ENCODE peak calls at places on chromosomes 4 and X, in eight cellular contexts. I, Y, E, D, T, U, M and S are unnamed samples.
A peak's percentile ranks its signal among the peaks of the same experiment; 100 is the strongest.

GRCh38 chr4:145870155-145871020 is 68.2 kb downstream of the ZNF827 start:
- ATAC-seq in D (no peak), M (no peak), E (peak; percentile 88), I (peak; percentile 47), Y (no peak), U (peak; percentile 16), T (no peak), S (no peak)

GRCh38 chr4:53014368-53014767 is 152.3 kb downstream of the RASL11B start:
- ATAC-seq in I (no peak), T (no peak), M (no peak), Y (no peak), U (no peak), D (no peak), E (no peak), S (no peak)

GRCh38 chrX:119989905-119990408 is 46.4 kb upstream of the NKAP start:
- ATAC-seq in U (peak; percentile 47), T (no peak), E (no peak), Y (no peak), M (no peak), D (peak; percentile 84), I (peak; percentile 40), S (no peak)

GRCh38 chr4:48858130-48858529 is 27.2 kb downstream of the OCIAD1 start:
- ATAC-seq in D (no peak), U (no peak), I (no peak), E (no peak), Y (no peak), M (no peak), T (no peak), S (no peak)

GRCh38 chr4:178387756-178388155 is 945.5 kb upstream of the AGA start:
- ATAC-seq in M (no peak), U (no peak), E (no peak), Y (no peak), T (no peak), D (no peak), I (no peak), S (no peak)

GRCh38 chr4:87053064-87053693 is 118.4 kb downstream of the AFF1 start:
- ATAC-seq in U (peak; percentile 6), Y (peak; percentile 2), M (no peak), I (no peak), E (no peak), D (no peak), T (no peak), S (no peak)

GRCh38 chr4:17436750-17437090 is 75.2 kb downstream of the QDPR start:
- ATAC-seq in T (no peak), E (no peak), U (no peak), Y (peak; percentile 66), M (no peak), D (no peak), I (no peak), S (no peak)

GRCh38 chrX:81263067-81263466 is 61.2 kb downstream of the SH3BGRL start:
- ATAC-seq in D (no peak), Y (no peak), E (no peak), I (peak; percentile 81), T (no peak), M (no peak), U (no peak), S (no peak)

GRCh38 chr4:126364290-126364978 is 1049.7 kb downstream of the FAT4 start:
- ATAC-seq in U (no peak), I (no peak), T (no peak), D (no peak), M (no peak), E (no peak), Y (no peak), S (peak; percentile 67)

GRCh38 chr4:82525287-82525898 is 36.4 kb downstream of the TMEM150C start:
- ATAC-seq in Y (no peak), M (no peak), I (no peak), D (no peak), U (no peak), E (no peak), T (no peak), S (no peak)

GRCh38 chr4:141409556-141409955 is 188.9 kb downstream of the ZNF330 start:
- ATAC-seq in M (no peak), I (no peak), T (no peak), Y (no peak), E (no peak), D (no peak), U (no peak), S (no peak)

GRCh38 chrX:152897216-152898144 is at the start of gene ZNF185:
- ATAC-seq in I (peak; percentile 77), M (peak; percentile 29), D (peak; percentile 63), U (no peak), E (peak; percentile 56), Y (peak; percentile 26), T (peak; percentile 79), S (no peak)

GRCh38 chrX:67159437-67159836 is 384.4 kb upstream of the AR start:
- ATAC-seq in D (no peak), Y (no peak), M (no peak), T (no peak), E (no peak), I (no peak), U (no peak), S (no peak)

GRCh38 chr4:8393593-8394038 is 46.9 kb downstream of the ACOX3 start:
- ATAC-seq in U (peak; percentile 74), D (peak; percentile 89), M (no peak), I (no peak), E (peak; percentile 74), Y (no peak), T (peak; percentile 47), S (peak; percentile 87)

GRCh38 chr4:128287871-128288688 is 467 bp upstream of the PGRMC2 start:
- ATAC-seq in M (peak; percentile 85), Y (peak; percentile 83), U (peak; percentile 86), D (peak; percentile 93), I (peak; percentile 82), E (peak; percentile 99), T (peak; percentile 90), S (peak; percentile 96)

GRCh38 chr4:67934628-67935027 is 28.7 kb downstream of the TMPRSS11A start:
- ATAC-seq in E (no peak), T (no peak), I (peak; percentile 75), U (no peak), M (no peak), Y (no peak), D (no peak), S (no peak)

GRCh38 chrX:118682258-118683014 is 45.0 kb upstream of the IL13RA1 start:
- ATAC-seq in U (no peak), D (no peak), I (no peak), M (no peak), T (no peak), Y (no peak), E (no peak), S (no peak)

GRCh38 chrX:56343231-56343630 is 111.1 kb downstream of the KLF8 start:
- ATAC-seq in T (no peak), U (no peak), M (no peak), Y (no peak), D (no peak), E (no peak), I (no peak), S (no peak)

GRCh38 chr4:56757821-56758400 is 63.6 kb downstream of the SPINK2 start:
- ATAC-seq in I (peak; percentile 84), Y (peak; percentile 73), M (peak; percentile 91), D (peak; percentile 56), E (peak; percentile 88), U (peak; percentile 95), T (peak; percentile 95), S (peak; percentile 34)
- H3K4me3 ChIP-seq in I (no peak overlapping the region), Y (no peak overlapping the region), M (no peak overlapping the region), D (no peak overlapping the region), E (no peak overlapping the region), U (peak overlapping the region; percentile 52), T (no peak overlapping the region), S (no peak overlapping the region)

GRCh38 chr4:85682391-85682790 is 207.4 kb downstream of the ARHGAP24 start:
- ATAC-seq in T (no peak), U (no peak), I (no peak), D (no peak), Y (no peak), M (no peak), E (no peak), S (no peak)
- TF ChIP-seq POLR2AphosphoS5 in T (no peak), U (no peak), I (no peak), D (no peak), Y (no peak), M (no peak), E (no peak), S (no peak)

GRCh38 chr4:786861-787300 is 39.0 kb downstream of the CPLX1 start:
- ATAC-seq in E (no peak), U (no peak), M (peak; percentile 45), I (peak; percentile 4), T (no peak), D (no peak), Y (no peak), S (peak; percentile 2)

GRCh38 chr4:784401-785331 is 41.3 kb downstream of the CPLX1 start:
- ATAC-seq in D (no peak), E (no peak), I (no peak), Y (no peak), M (no peak), U (no peak), T (no peak), S (no peak)

GRCh38 chr4:787561-787981 is 38.4 kb downstream of the CPLX1 start:
- ATAC-seq in D (no peak), M (no peak), I (no peak), E (no peak), U (peak; percentile 13), T (no peak), Y (no peak), S (no peak)

GRCh38 chr4:786074-786741 is 39.7 kb downstream of the CPLX1 start:
- ATAC-seq in I (peak; percentile 0), T (no peak), U (no peak), M (no peak), D (no peak), E (no peak), Y (no peak), S (no peak)

GRCh38 chr4:785332-786073 is 40.4 kb downstream of the CPLX1 start:
- ATAC-seq in M (no peak), D (no peak), E (no peak), I (peak; percentile 0), T (no peak), U (no peak), Y (no peak), S (no peak)
- H3K4me3 ChIP-seq in M (no peak overlapping the region), D (no peak overlapping the region), E (peak overlapping the region; percentile 53), I (peak overlapping the region; percentile 51), T (no peak overlapping the region), U (no peak overlapping the region), Y (no peak overlapping the region), S (peak overlapping the region; percentile 55)

GRCh38 chr4:152535903-152536544 is at the start of gene FBXW7:
- ATAC-seq in E (peak; percentile 98), D (peak; percentile 96), U (peak; percentile 84), T (peak; percentile 92), Y (peak; percentile 91), M (peak; percentile 93), I (peak; percentile 87), S (peak; percentile 97)

GRCh38 chr4:152534541-152535231 is 1.2 kb downstream of the FBXW7 start:
- ATAC-seq in E (no peak), I (peak; percentile 12), D (no peak), U (peak; percentile 17), Y (peak; percentile 33), T (no peak), M (peak; percentile 26), S (no peak)

GRCh38 chr4:152536545-152537182 is 772 bp upstream of the FBXW7 start:
- ATAC-seq in E (peak; percentile 74), M (peak; percentile 54), U (peak; percentile 41), T (peak; percentile 47), Y (peak; percentile 59), I (peak; percentile 4), D (peak; percentile 31), S (peak; percentile 23)

GRCh38 chr4:152537881-152538280 is 2.0 kb upstream of the FBXW7 start:
- ATAC-seq in E (no peak), M (no peak), T (no peak), Y (no peak), I (no peak), U (no peak), D (no peak), S (no peak)

GRCh38 chr4:152535236-152535902 is 523 bp downstream of the FBXW7 start:
- ATAC-seq in U (peak; percentile 4), I (peak; percentile 17), T (peak; percentile 19), Y (peak; percentile 42), E (no peak), D (peak; percentile 43), M (peak; percentile 34), S (peak; percentile 25)
- TF ChIP-seq POLR2AphosphoS5 in U (no peak), I (no peak), T (no peak), Y (no peak), E (no peak), D (no peak), M (no peak), S (no peak)